ENCODE peak calls at places on chromosomes 4 and X, in eight cellular contexts. T is SK-N-SH, N is IMR-90, S is GM23248, O is mammary epithelial cell, M is H9, G is neural progenitor cell, H is MM.1S. D is an unnamed sample. For H3K4me1, the result is how much of the 10 kb centered on the place peaks cover.

GRCh38 chr4:185950891-185951290 is 118.1 kb upstream of the TLR3 start:
- DNase-seq in M (no peak), T (no peak), S (no peak), H (no peak), O (no peak), N (no peak), G (no peak), D (no peak)

GRCh38 chrX:18638397-18638796 is 33.5 kb downstream of the RS1 start:
- DNase-seq in T (no peak), G (no peak), S (no peak), M (no peak), N (no peak), O (no peak), H (no peak), D (no peak)

GRCh38 chr4:13268713-13269112 is 215.4 kb downstream of the RAB28 start:
- DNase-seq in M (no peak), T (no peak), S (no peak), H (no peak), G (no peak), N (no peak), O (no peak), D (no peak)

GRCh38 chr4:2786794-2787229 is 6.1 kb upstream of the SH3BP2 start:
- DNase-seq in T (peak), N (no peak), O (no peak), S (no peak), M (no peak), G (no peak), H (no peak), D (no peak)

GRCh38 chr4:42048394-42048793 is 58.1 kb downstream of the SLC30A9 start:
- DNase-seq in S (peak), H (no peak), M (no peak), O (peak), N (peak), T (no peak), G (no peak), D (no peak)

GRCh38 chr4:3083732-3084131 is 9.3 kb downstream of the HTT start:
- DNase-seq in G (no peak), N (no peak), T (no peak), O (no peak), H (no peak), S (no peak), M (no peak), D (no peak)

GRCh38 chr4:148730766-148731165 is 288.6 kb upstream of the NR3C2 start:
- DNase-seq in M (no peak), S (no peak), G (peak), T (no peak), O (no peak), N (no peak), H (no peak), D (no peak)

GRCh38 chr4:1204286-1204827 is 32.0 kb upstream of the SPON2 start:
- DNase-seq in N (no peak), S (no peak), O (no peak), G (no peak), M (no peak), T (peak), H (no peak), D (no peak)

GRCh38 chrX:22136711-22137110 is 104.6 kb downstream of the PHEX start:
- DNase-seq in T (no peak), G (no peak), H (no peak), N (peak), S (no peak), M (no peak), O (no peak), D (no peak)
- H3K9ac ChIP-seq in T (peak), G (no peak), H (no peak), N (no peak), S (peak), M (no peak), O (peak), D (no peak)

DNA sequence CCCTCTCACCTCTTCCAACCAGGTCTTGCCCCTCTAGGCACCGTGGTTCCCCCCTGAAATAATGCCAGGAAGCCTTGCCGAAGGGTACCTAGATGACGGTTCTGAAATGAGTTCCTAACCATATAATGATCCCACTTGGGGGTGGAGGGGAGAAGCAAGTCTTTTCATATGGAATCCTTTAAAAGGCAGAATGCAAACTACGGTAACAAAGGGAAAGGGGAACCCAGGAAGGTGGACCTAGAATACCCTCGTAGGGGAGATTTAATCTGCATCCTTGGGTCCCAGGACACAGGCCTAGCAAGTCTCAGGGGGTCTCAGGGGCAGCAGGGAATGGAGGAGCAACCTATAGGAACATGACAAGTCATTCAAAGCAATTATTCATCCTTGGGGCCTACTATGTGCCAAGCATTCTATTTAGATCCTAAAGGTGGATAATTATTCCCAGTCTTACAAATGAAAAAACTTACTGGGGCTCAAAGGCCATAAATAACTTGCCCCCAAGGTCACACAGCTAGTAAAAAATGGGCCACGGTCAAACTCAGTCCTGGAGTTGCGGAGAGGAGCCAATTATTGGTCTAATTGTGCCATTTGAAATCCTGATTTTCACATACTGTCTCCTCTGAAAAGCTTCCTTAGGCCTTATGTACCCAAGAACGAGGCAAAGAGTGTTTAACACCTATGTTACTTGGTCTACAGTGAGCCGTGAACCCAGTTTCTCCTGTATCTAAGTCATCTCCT is 8.8 kb downstream of the BCOR start:
- DNase-seq in N (no peak), T (no peak), G (no peak), M (peak), O (no peak), H (no peak), S (no peak), D (no peak)
- H3K4me1 ChIP-seq in N (under half), T (half or more), G (half or more), M (under half), O (under half), H (under half), S (under half), D (half or more)

DNA sequence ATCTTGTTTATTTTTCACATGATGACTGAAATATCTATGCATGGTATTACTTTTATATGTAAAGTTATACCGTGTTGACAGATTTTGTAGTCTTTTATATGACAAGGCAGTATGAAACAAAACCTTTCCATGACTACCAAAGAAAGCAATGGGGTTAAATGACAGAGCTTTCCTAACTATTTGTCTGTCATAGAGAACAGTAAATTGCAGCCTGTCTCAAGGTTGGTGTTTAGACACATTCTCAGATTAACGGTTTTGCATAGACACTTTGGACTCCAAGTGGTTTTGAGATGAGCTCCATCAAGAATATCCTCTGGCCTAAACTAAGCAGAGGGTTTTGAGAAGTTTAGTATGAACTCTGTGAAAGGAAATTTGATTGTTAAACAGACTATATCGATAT is 180.7 kb upstream of the TENM3 start:
- DNase-seq in S (no peak), H (no peak), O (no peak), N (no peak), G (no peak), M (no peak), T (no peak), D (no peak)
- H3K9ac ChIP-seq in S (no peak), H (no peak), O (no peak), N (no peak), G (no peak), M (no peak), T (peak), D (no peak)

DNA sequence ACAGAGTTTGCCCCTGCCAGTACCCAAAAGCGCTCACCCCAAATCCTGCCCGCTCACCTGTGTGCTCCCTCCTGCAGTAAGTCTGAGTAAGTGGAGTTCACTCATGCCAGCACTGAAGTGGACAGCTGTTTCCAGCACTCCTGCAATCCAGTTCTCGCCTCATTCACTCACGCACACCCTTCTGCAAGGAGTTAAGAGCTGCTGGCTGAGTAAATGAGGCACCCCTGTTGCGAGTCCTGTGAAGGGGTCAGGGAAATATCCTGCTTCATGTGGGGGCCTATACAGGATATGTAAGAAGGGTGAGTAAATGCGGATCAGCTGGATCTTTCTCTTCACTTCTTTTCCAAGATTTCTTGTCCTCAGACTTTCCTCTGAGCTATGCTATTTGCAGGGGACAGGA is 23.5 kb downstream of the CXCL8 start:
- DNase-seq in M (no peak), T (no peak), G (no peak), S (no peak), H (no peak), O (no peak), N (no peak), D (no peak)
- H3K4me1 ChIP-seq in M (under half), T (under half), G (under half), S (under half), H (under half), O (under half), N (under half), D (under half)

DNA sequence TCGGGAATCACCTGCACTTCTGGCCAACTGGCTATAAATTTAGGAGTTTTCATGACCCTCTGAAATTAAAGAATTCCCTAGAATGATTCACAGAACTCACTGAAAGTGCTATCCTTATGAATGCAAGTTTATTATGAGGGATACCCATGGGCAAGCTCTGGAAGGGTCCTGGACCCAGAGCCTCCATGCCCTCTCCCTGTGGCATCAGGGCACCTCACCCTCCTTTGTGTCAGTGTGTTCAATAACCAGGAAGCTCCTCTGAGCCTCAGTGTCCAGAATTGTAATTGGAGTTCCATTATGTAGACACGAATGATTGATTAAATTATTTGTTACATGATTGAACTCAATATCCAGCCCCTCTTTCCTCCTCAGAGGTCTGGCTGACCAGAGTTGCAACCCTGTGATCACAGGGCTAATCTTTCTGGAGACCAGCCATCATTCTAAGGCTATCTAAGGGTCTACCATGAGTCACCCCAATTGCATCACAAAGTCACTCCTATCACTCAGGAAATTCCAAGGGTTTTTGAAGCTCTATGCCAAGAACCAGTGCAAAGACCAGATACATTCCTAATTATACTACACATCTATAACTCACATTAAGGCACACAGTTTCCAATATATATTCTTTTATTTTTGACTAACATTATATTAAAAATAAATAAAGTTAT is 8.9 kb downstream of the ANXA3 start:
- DNase-seq in G (no peak), N (peak), H (no peak), S (peak), T (no peak), M (no peak), O (peak), D (no peak)
- H3K9ac ChIP-seq in G (no peak), N (no peak), H (no peak), S (no peak), T (no peak), M (no peak), O (no peak), D (no peak)

GRCh38 chrX:69055193-69055592 is 110.1 kb downstream of the PJA1 start:
- DNase-seq in H (no peak), O (no peak), M (peak), N (no peak), G (no peak), S (no peak), T (no peak), D (no peak)
- H3K4me1 ChIP-seq in H (under half), O (under half), M (under half), N (under half), G (under half), S (under half), T (under half), D (under half)

GRCh38 chrX:12922600-12922919 is 16.1 kb downstream of the TLR8 start:
- DNase-seq in S (no peak), H (no peak), M (no peak), T (no peak), O (no peak), G (no peak), N (no peak), D (no peak)

GRCh38 chrX:12919620-12920019 is 13.2 kb downstream of the TLR8 start:
- DNase-seq in N (no peak), H (no peak), T (no peak), M (no peak), O (no peak), G (no peak), S (no peak), D (no peak)

GRCh38 chrX:12919051-12919450 is 12.6 kb downstream of the TLR8 start:
- DNase-seq in H (no peak), O (peak), G (no peak), M (no peak), T (no peak), N (no peak), S (no peak), D (no peak)

GRCh38 chrX:12921886-12922599 is 15.6 kb downstream of the TLR8 start:
- DNase-seq in N (no peak), T (no peak), O (no peak), G (no peak), M (no peak), H (no peak), S (no peak), D (no peak)

DNA sequence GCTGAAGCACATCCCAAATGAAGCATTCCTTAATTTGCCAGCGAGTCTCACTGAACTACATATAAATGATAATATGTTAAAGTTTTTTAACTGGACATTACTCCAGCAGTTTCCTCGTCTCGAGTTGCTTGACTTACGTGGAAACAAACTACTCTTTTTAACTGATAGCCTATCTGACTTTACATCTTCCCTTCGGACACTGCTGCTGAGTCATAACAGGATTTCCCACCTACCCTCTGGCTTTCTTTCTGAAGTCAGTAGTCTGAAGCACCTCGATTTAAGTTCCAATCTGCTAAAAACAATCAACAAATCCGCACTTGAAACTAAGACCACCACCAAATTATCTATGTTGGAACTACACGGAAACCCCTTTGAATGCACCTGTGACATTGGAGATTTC is 14.6 kb downstream of the TLR8 start:
- DNase-seq in G (no peak), T (no peak), N (no peak), S (no peak), H (no peak), O (no peak), M (no peak), D (no peak)
- H3K9ac ChIP-seq in G (no peak), T (no peak), N (no peak), S (no peak), H (no peak), O (no peak), M (no peak), D (no peak)

GRCh38 chr4:10023806-10024205 is 2.5 kb upstream of the SLC2A9 start:
- DNase-seq in S (peak), G (no peak), N (peak), M (peak), O (no peak), H (no peak), T (no peak), D (no peak)

GRCh38 chr4:10024303-10024702 is 3.0 kb upstream of the SLC2A9 start:
- DNase-seq in N (no peak), T (no peak), O (no peak), S (no peak), H (no peak), M (no peak), G (no peak), D (no peak)

GRCh38 chr4:10023050-10023419 is 1.7 kb upstream of the SLC2A9 start:
- DNase-seq in O (no peak), M (peak), G (no peak), T (no peak), H (no peak), S (no peak), N (no peak), D (peak)

GRCh38 chr4:10020871-10021676 is at the start of gene SLC2A9:
- DNase-seq in N (no peak), G (no peak), H (no peak), M (peak), O (peak), T (no peak), S (peak), D (no peak)

DNA sequence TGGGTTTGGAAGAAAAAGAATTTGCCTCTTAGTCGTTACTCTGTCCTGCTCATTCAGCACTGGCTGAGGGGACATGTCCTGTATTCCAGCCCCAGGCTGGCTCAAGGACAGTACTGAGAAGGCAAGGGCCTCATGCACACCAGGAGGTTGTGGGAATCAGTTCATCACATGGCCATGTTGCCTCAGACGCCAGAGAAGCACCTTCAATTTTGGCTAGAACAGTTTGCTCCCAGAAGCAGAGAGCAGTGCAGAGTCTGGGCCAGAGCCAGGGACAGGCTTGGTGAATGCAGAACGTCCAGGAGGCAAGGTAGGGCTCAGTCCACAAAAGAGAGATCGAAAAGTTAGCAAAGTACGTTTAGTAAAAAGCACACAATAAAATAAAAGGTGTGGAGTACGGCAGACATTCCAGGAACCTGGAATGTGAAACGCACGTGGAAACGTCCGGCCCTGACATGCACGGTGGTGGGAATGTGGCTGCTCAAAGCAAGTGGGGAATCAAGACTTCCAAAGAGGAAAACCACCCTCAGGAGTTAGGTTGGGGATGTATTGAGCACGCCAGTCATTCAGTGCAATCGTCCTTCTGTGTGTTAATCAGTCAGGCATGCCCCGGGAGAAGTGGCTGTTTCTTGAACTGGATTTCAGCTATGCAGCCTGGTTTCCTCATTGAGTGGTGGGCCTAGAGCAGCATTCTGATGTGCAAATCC is 1.2 kb upstream of the SLC2A9 start:
- DNase-seq in H (no peak), M (peak), N (no peak), O (no peak), G (peak), T (no peak), S (no peak), D (no peak)
- H3K4me1 ChIP-seq in H (under half), M (under half), N (under half), O (under half), G (under half), T (under half), S (under half), D (under half)

DNA sequence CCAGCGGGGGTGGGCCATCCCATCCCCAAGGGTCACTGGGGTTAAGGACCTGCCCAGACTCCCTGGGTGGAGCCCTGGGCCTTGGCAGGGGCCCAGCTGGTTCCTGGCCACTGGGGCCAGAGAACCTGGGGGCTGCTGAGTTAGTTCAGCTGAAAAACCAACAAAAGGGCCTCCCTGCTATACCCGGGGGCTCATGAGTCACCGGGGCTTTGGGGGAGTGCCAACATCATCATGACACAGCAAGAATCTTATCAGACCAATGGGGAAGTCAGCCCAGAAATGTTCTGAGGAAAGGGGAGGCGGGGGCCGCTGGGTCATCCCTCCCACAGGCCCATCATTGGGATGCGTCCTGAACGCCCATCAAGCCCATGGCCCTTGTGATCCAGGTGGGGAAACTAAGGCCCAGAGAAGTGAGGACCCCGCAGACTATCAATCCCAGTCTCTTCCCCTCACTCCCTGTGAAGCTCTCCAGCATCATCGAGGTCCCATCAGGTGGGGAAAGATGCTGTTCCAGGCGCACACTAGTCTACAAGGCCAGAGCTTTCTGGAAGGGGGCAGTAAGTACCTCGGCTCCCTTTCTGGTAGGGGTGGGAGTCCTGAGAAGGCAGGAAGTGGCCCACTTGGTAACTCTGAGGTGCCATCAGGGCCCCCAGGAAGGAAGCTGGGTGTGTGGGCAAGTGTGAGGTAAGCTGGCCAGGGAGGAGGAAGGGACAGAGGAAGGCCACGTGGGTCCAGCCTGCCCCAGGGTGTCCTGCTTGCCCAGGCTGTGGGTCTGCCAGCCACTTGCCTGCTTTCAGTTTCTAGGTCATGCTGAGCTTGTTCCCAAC is 4.5 kb downstream of the G6PD start:
- DNase-seq in S (peak), T (no peak), N (peak), G (no peak), O (peak), H (no peak), M (no peak), D (peak)
- H3K9ac ChIP-seq in S (peak), T (peak), N (peak), G (no peak), O (peak), H (no peak), M (no peak), D (no peak)

D was measured in Karpas-422.